ENCODE peak calls at places on chromosomes 11 and 22, in nine cellular contexts. One of them, this sample, is unnamed.

GRCh38 chr22:44108806-44109385 is 71.8 kb upstream of the PARVG start:
- DNase-seq in nephron progenitor cell: no peak
- DNase-seq in RWPE1: no peak
- DNase-seq in NCI-H748 treated with DMSO at 0.1 percent for 48 hours: no peak
- DNase-seq in NCI-H526 treated with DMSO at 0.1 percent for 48 hours: no peak
- DNase-seq in epithelial cell of esophagus: no peak
- DNase-seq in Peyer's patch: no peak
- DNase-seq in CD4-positive, alpha-beta T cell: no peak
- DNase-seq in GM23338: no peak
- DNase-seq in this sample: peak

GRCh38 chr11:111555255-111555654 is 14.7 kb downstream of the LAYN start:
- DNase-seq in epithelial cell of esophagus: peak
- DNase-seq in GM23338: no peak
- DNase-seq in NCI-H748 treated with DMSO at 0.1 percent for 48 hours: no peak
- DNase-seq in RWPE1: peak
- DNase-seq in CD4-positive, alpha-beta T cell: no peak
- DNase-seq in NCI-H526 treated with DMSO at 0.1 percent for 48 hours: peak
- DNase-seq in nephron progenitor cell: no peak
- DNase-seq in Peyer's patch: no peak
- DNase-seq in this sample: no peak

GRCh38 chr11:69947059-69947771 is 128.0 kb upstream of the FGF3 start:
- DNase-seq in CD4-positive, alpha-beta T cell: no peak
- DNase-seq in GM23338: no peak
- DNase-seq in nephron progenitor cell: no peak
- DNase-seq in NCI-H748 treated with DMSO at 0.1 percent for 48 hours: no peak
- DNase-seq in RWPE1: no peak
- DNase-seq in NCI-H526 treated with DMSO at 0.1 percent for 48 hours: no peak
- DNase-seq in Peyer's patch: no peak
- DNase-seq in epithelial cell of esophagus: no peak
- DNase-seq in this sample: no peak

GRCh38 chr11:121113611-121114010 is 12.6 kb downstream of the TECTA start:
- DNase-seq in NCI-H526 treated with DMSO at 0.1 percent for 48 hours: no peak
- DNase-seq in Peyer's patch: no peak
- DNase-seq in nephron progenitor cell: no peak
- DNase-seq in GM23338: no peak
- DNase-seq in CD4-positive, alpha-beta T cell: no peak
- DNase-seq in RWPE1: no peak
- DNase-seq in epithelial cell of esophagus: no peak
- DNase-seq in NCI-H748 treated with DMSO at 0.1 percent for 48 hours: no peak
- DNase-seq in this sample: no peak

GRCh38 chr11:77206264-77207018 is 78.4 kb downstream of the MYO7A start:
- DNase-seq in epithelial cell of esophagus: no peak
- DNase-seq in CD4-positive, alpha-beta T cell: no peak
- DNase-seq in GM23338: no peak
- DNase-seq in NCI-H748 treated with DMSO at 0.1 percent for 48 hours: no peak
- DNase-seq in RWPE1: no peak
- DNase-seq in NCI-H526 treated with DMSO at 0.1 percent for 48 hours: no peak
- DNase-seq in Peyer's patch: no peak
- DNase-seq in nephron progenitor cell: no peak
- DNase-seq in this sample: peak

GRCh38 chr22:28930357-28931007 is 47.1 kb downstream of the ZNRF3 start:
- DNase-seq in NCI-H526 treated with DMSO at 0.1 percent for 48 hours: peak
- DNase-seq in NCI-H748 treated with DMSO at 0.1 percent for 48 hours: no peak
- DNase-seq in nephron progenitor cell: no peak
- DNase-seq in RWPE1: no peak
- DNase-seq in CD4-positive, alpha-beta T cell: no peak
- DNase-seq in Peyer's patch: no peak
- DNase-seq in epithelial cell of esophagus: no peak
- DNase-seq in GM23338: no peak
- DNase-seq in this sample: no peak

GRCh38 chr11:117443269-117444186 is 115.9 kb downstream of the CEP164 start:
- DNase-seq in NCI-H526 treated with DMSO at 0.1 percent for 48 hours: peak
- DNase-seq in CD4-positive, alpha-beta T cell: no peak
- DNase-seq in Peyer's patch: no peak
- DNase-seq in NCI-H748 treated with DMSO at 0.1 percent for 48 hours: no peak
- DNase-seq in nephron progenitor cell: peak
- DNase-seq in RWPE1: peak
- DNase-seq in GM23338: peak
- DNase-seq in epithelial cell of esophagus: no peak
- DNase-seq in this sample: peak

GRCh38 chr11:86660011-86660595 is 12.3 kb downstream of the ME3 start:
- DNase-seq in Peyer's patch: no peak
- DNase-seq in CD4-positive, alpha-beta T cell: no peak
- DNase-seq in epithelial cell of esophagus: peak
- DNase-seq in NCI-H526 treated with DMSO at 0.1 percent for 48 hours: no peak
- DNase-seq in GM23338: no peak
- DNase-seq in NCI-H748 treated with DMSO at 0.1 percent for 48 hours: no peak
- DNase-seq in nephron progenitor cell: no peak
- DNase-seq in RWPE1: peak
- DNase-seq in this sample: no peak

GRCh38 chr11:8605956-8606355 is 11.9 kb upstream of the STK33 start:
- DNase-seq in NCI-H526 treated with DMSO at 0.1 percent for 48 hours: no peak
- DNase-seq in epithelial cell of esophagus: no peak
- DNase-seq in nephron progenitor cell: no peak
- DNase-seq in RWPE1: no peak
- DNase-seq in NCI-H748 treated with DMSO at 0.1 percent for 48 hours: no peak
- DNase-seq in CD4-positive, alpha-beta T cell: no peak
- DNase-seq in GM23338: no peak
- DNase-seq in Peyer's patch: no peak
- DNase-seq in this sample: no peak

GRCh38 chr22:42990131-42990838 is 24.7 kb downstream of the PACSIN2 start:
- DNase-seq in Peyer's patch: no peak
- DNase-seq in nephron progenitor cell: no peak
- DNase-seq in epithelial cell of esophagus: peak
- DNase-seq in GM23338: peak
- DNase-seq in RWPE1: peak
- DNase-seq in NCI-H526 treated with DMSO at 0.1 percent for 48 hours: no peak
- DNase-seq in NCI-H748 treated with DMSO at 0.1 percent for 48 hours: no peak
- DNase-seq in CD4-positive, alpha-beta T cell: no peak
- DNase-seq in this sample: peak

GRCh38 chr11:107859459-107860239 is 1.1 kb upstream of the SLC35F2 start:
- DNase-seq in RWPE1: peak
- DNase-seq in NCI-H526 treated with DMSO at 0.1 percent for 48 hours: peak
- DNase-seq in epithelial cell of esophagus: peak
- DNase-seq in NCI-H748 treated with DMSO at 0.1 percent for 48 hours: peak
- DNase-seq in Peyer's patch: peak
- DNase-seq in CD4-positive, alpha-beta T cell: peak
- DNase-seq in GM23338: peak
- DNase-seq in nephron progenitor cell: peak
- DNase-seq in this sample: peak

GRCh38 chr11:28729339-28729738 is 621.2 kb downstream of the METTL15 start:
- DNase-seq in RWPE1: no peak
- DNase-seq in NCI-H526 treated with DMSO at 0.1 percent for 48 hours: no peak
- DNase-seq in Peyer's patch: no peak
- DNase-seq in epithelial cell of esophagus: no peak
- DNase-seq in nephron progenitor cell: no peak
- DNase-seq in CD4-positive, alpha-beta T cell: no peak
- DNase-seq in NCI-H748 treated with DMSO at 0.1 percent for 48 hours: no peak
- DNase-seq in GM23338: no peak
- DNase-seq in this sample: no peak

GRCh38 chr22:30568137-30568805 is 6.2 kb downstream of the GAL3ST1 start:
- DNase-seq in NCI-H526 treated with DMSO at 0.1 percent for 48 hours: no peak
- DNase-seq in GM23338: peak
- DNase-seq in Peyer's patch: no peak
- DNase-seq in nephron progenitor cell: no peak
- DNase-seq in RWPE1: no peak
- DNase-seq in epithelial cell of esophagus: no peak
- DNase-seq in CD4-positive, alpha-beta T cell: no peak
- DNase-seq in NCI-H748 treated with DMSO at 0.1 percent for 48 hours: no peak
- DNase-seq in this sample: no peak

GRCh38 chr22:38452373-38453064 is 2.5 kb downstream of the KCNJ4 start:
- DNase-seq in Peyer's patch: no peak
- DNase-seq in NCI-H526 treated with DMSO at 0.1 percent for 48 hours: no peak
- DNase-seq in epithelial cell of esophagus: peak
- DNase-seq in RWPE1: no peak
- DNase-seq in NCI-H748 treated with DMSO at 0.1 percent for 48 hours: no peak
- DNase-seq in GM23338: peak
- DNase-seq in nephron progenitor cell: no peak
- DNase-seq in CD4-positive, alpha-beta T cell: no peak
- DNase-seq in this sample: no peak

GRCh38 chr11:113167599-113167998 is 146.8 kb upstream of the TTC12 start:
- DNase-seq in NCI-H748 treated with DMSO at 0.1 percent for 48 hours: peak
- DNase-seq in RWPE1: no peak
- DNase-seq in CD4-positive, alpha-beta T cell: no peak
- DNase-seq in NCI-H526 treated with DMSO at 0.1 percent for 48 hours: no peak
- DNase-seq in nephron progenitor cell: no peak
- DNase-seq in epithelial cell of esophagus: peak
- DNase-seq in GM23338: no peak
- DNase-seq in Peyer's patch: no peak
- DNase-seq in this sample: peak

GRCh38 chr11:126764221-126764620 is 236.3 kb downstream of the KIRREL3 start:
- DNase-seq in NCI-H748 treated with DMSO at 0.1 percent for 48 hours: no peak
- DNase-seq in RWPE1: no peak
- DNase-seq in nephron progenitor cell: no peak
- DNase-seq in GM23338: no peak
- DNase-seq in epithelial cell of esophagus: no peak
- DNase-seq in NCI-H526 treated with DMSO at 0.1 percent for 48 hours: peak
- DNase-seq in Peyer's patch: no peak
- DNase-seq in CD4-positive, alpha-beta T cell: no peak
- DNase-seq in this sample: no peak

GRCh38 chr11:92125316-92125715 is 99.3 kb upstream of the FAT3 start:
- DNase-seq in NCI-H748 treated with DMSO at 0.1 percent for 48 hours: no peak
- DNase-seq in epithelial cell of esophagus: no peak
- DNase-seq in CD4-positive, alpha-beta T cell: no peak
- DNase-seq in Peyer's patch: no peak
- DNase-seq in RWPE1: no peak
- DNase-seq in nephron progenitor cell: no peak
- DNase-seq in NCI-H526 treated with DMSO at 0.1 percent for 48 hours: no peak
- DNase-seq in GM23338: no peak
- DNase-seq in this sample: no peak

GRCh38 chr11:110479445-110480101 is 49.8 kb downstream of the FDX1 start:
- DNase-seq in NCI-H526 treated with DMSO at 0.1 percent for 48 hours: peak
- DNase-seq in NCI-H748 treated with DMSO at 0.1 percent for 48 hours: peak
- DNase-seq in epithelial cell of esophagus: peak
- DNase-seq in Peyer's patch: no peak
- DNase-seq in RWPE1: no peak
- DNase-seq in nephron progenitor cell: no peak
- DNase-seq in CD4-positive, alpha-beta T cell: no peak
- DNase-seq in GM23338: no peak
- DNase-seq in this sample: no peak

GRCh38 chr11:65396769-65397745 is 10.6 kb downstream of the FRMD8 start:
- DNase-seq in nephron progenitor cell: no peak
- DNase-seq in RWPE1: no peak
- DNase-seq in epithelial cell of esophagus: no peak
- DNase-seq in NCI-H748 treated with DMSO at 0.1 percent for 48 hours: no peak
- DNase-seq in NCI-H526 treated with DMSO at 0.1 percent for 48 hours: no peak
- DNase-seq in GM23338: no peak
- DNase-seq in CD4-positive, alpha-beta T cell: no peak
- DNase-seq in Peyer's patch: no peak
- DNase-seq in this sample: no peak

GRCh38 chr11:6353367-6353987 is 33.2 kb upstream of the CAVIN3 start:
- DNase-seq in CD4-positive, alpha-beta T cell: peak
- DNase-seq in RWPE1: peak
- DNase-seq in nephron progenitor cell: peak
- DNase-seq in GM23338: peak
- DNase-seq in Peyer's patch: peak
- DNase-seq in NCI-H526 treated with DMSO at 0.1 percent for 48 hours: peak
- DNase-seq in NCI-H748 treated with DMSO at 0.1 percent for 48 hours: peak
- DNase-seq in epithelial cell of esophagus: peak
- DNase-seq in this sample: peak

GRCh38 chr11:67345949-67346819 is 7.2 kb downstream of the POLD4 start:
- DNase-seq in CD4-positive, alpha-beta T cell: no peak
- DNase-seq in RWPE1: peak
- DNase-seq in NCI-H526 treated with DMSO at 0.1 percent for 48 hours: no peak
- DNase-seq in epithelial cell of esophagus: peak
- DNase-seq in GM23338: peak
- DNase-seq in nephron progenitor cell: no peak
- DNase-seq in Peyer's patch: no peak
- DNase-seq in NCI-H748 treated with DMSO at 0.1 percent for 48 hours: peak
- DNase-seq in this sample: no peak

GRCh38 chr11:34189191-34189590 is 83.8 kb downstream of the NAT10 start:
- DNase-seq in RWPE1: no peak
- DNase-seq in GM23338: no peak
- DNase-seq in NCI-H748 treated with DMSO at 0.1 percent for 48 hours: no peak
- DNase-seq in NCI-H526 treated with DMSO at 0.1 percent for 48 hours: no peak
- DNase-seq in epithelial cell of esophagus: no peak
- DNase-seq in nephron progenitor cell: no peak
- DNase-seq in CD4-positive, alpha-beta T cell: no peak
- DNase-seq in Peyer's patch: no peak
- DNase-seq in this sample: no peak

GRCh38 chr11:58334708-58335107 is 24.2 kb downstream of the OR5B17 start:
- DNase-seq in epithelial cell of esophagus: peak
- DNase-seq in NCI-H526 treated with DMSO at 0.1 percent for 48 hours: no peak
- DNase-seq in Peyer's patch: no peak
- DNase-seq in RWPE1: peak
- DNase-seq in CD4-positive, alpha-beta T cell: no peak
- DNase-seq in nephron progenitor cell: no peak
- DNase-seq in NCI-H748 treated with DMSO at 0.1 percent for 48 hours: no peak
- DNase-seq in GM23338: no peak
- DNase-seq in this sample: no peak

GRCh38 chr22:46684706-46685105 is 53.3 kb downstream of the CERK start:
- DNase-seq in Peyer's patch: peak
- DNase-seq in nephron progenitor cell: no peak
- DNase-seq in NCI-H526 treated with DMSO at 0.1 percent for 48 hours: no peak
- DNase-seq in NCI-H748 treated with DMSO at 0.1 percent for 48 hours: no peak
- DNase-seq in epithelial cell of esophagus: no peak
- DNase-seq in RWPE1: no peak
- DNase-seq in CD4-positive, alpha-beta T cell: no peak
- DNase-seq in GM23338: no peak
- DNase-seq in this sample: no peak

GRCh38 chr11:15075162-15075526 is 1.8 kb downstream of the CALCB start:
- DNase-seq in CD4-positive, alpha-beta T cell: no peak
- DNase-seq in NCI-H748 treated with DMSO at 0.1 percent for 48 hours: no peak
- DNase-seq in NCI-H526 treated with DMSO at 0.1 percent for 48 hours: no peak
- DNase-seq in Peyer's patch: no peak
- DNase-seq in GM23338: no peak
- DNase-seq in epithelial cell of esophagus: no peak
- DNase-seq in RWPE1: no peak
- DNase-seq in nephron progenitor cell: no peak
- DNase-seq in this sample: no peak

This sample was measured in sciatic nerve.